ENCODE peak calls at places on chromosome 7, in six cellular contexts. One of them, this sample, is unnamed. For H3K4me1, the result is how much of the 10 kb centered on the place peaks cover.

GRCh38 chr7:73647725-73648592 is 19.7 kb upstream of the VPS37D start:
- DNase-seq in fibroblast of lung: no peak
- DNase-seq in NT2/D1: no peak
- DNase-seq in mesendoderm: no peak
- DNase-seq in H1: peak
- DNase-seq in neuronal stem cell: no peak
- DNase-seq in this sample: peak

GRCh38 chr7:84017653-84018052 is 176.9 kb downstream of the SEMA3A start:
- DNase-seq in fibroblast of lung: no peak
- DNase-seq in NT2/D1: no peak
- DNase-seq in mesendoderm: no peak
- DNase-seq in H1: no peak
- DNase-seq in neuronal stem cell: no peak
- DNase-seq in this sample: no peak

GRCh38 chr7:130865408-130866236 is 131.6 kb upstream of the KLF14 start:
- DNase-seq in fibroblast of lung: no peak
- DNase-seq in NT2/D1: peak
- DNase-seq in mesendoderm: peak
- DNase-seq in H1: no peak
- DNase-seq in neuronal stem cell: no peak
- DNase-seq in this sample: no peak

GRCh38 chr7:44100458-44101303 is 3.5 kb upstream of the AEBP1 start:
- DNase-seq in fibroblast of lung: peak
- DNase-seq in NT2/D1: no peak
- DNase-seq in mesendoderm: no peak
- DNase-seq in H1: no peak
- DNase-seq in neuronal stem cell: no peak
- DNase-seq in this sample: peak

GRCh38 chr7:158633055-158633956 is 45.7 kb upstream of the PTPRN2 start:
- DNase-seq in fibroblast of lung: no peak
- DNase-seq in NT2/D1: no peak
- DNase-seq in mesendoderm: no peak
- DNase-seq in H1: peak
- DNase-seq in neuronal stem cell: no peak
- DNase-seq in this sample: no peak

GRCh38 chr7:134660961-134661376 is 14.3 kb downstream of the BPGM start:
- DNase-seq in fibroblast of lung: peak
- DNase-seq in NT2/D1: no peak
- DNase-seq in mesendoderm: no peak
- DNase-seq in H1: no peak
- DNase-seq in neuronal stem cell: no peak
- DNase-seq in this sample: peak

GRCh38 chr7:153886506-153887391 is 165.4 kb upstream of the DPP6 start:
- DNase-seq in fibroblast of lung: no peak
- DNase-seq in NT2/D1: peak
- DNase-seq in mesendoderm: peak
- DNase-seq in H1: peak
- DNase-seq in neuronal stem cell: peak
- DNase-seq in this sample: no peak

GRCh38 chr7:133934262-133934973 is 192.7 kb upstream of the LRGUK start:
- DNase-seq in fibroblast of lung: no peak
- DNase-seq in NT2/D1: no peak
- DNase-seq in mesendoderm: peak
- DNase-seq in H1: no peak
- DNase-seq in neuronal stem cell: no peak
- DNase-seq in this sample: no peak

GRCh38 chr7:19834566-19834965 is 61.1 kb upstream of the TMEM196 start:
- DNase-seq in fibroblast of lung: no peak
- DNase-seq in NT2/D1: no peak
- DNase-seq in mesendoderm: peak
- DNase-seq in H1: no peak
- DNase-seq in neuronal stem cell: no peak
- DNase-seq in this sample: no peak

GRCh38 chr7:51229106-51229537 is 87.5 kb downstream of the COBL start:
- DNase-seq in fibroblast of lung: no peak
- DNase-seq in NT2/D1: no peak
- DNase-seq in mesendoderm: no peak
- DNase-seq in H1: no peak
- DNase-seq in neuronal stem cell: no peak
- DNase-seq in this sample: no peak

GRCh38 chr7:127794135-127794534 is 142.1 kb downstream of the SND1 start:
- DNase-seq in fibroblast of lung: no peak
- DNase-seq in NT2/D1: no peak
- DNase-seq in mesendoderm: no peak
- DNase-seq in H1: no peak
- DNase-seq in neuronal stem cell: no peak
- DNase-seq in this sample: no peak

GRCh38 chr7:33921216-33921938 is 16.0 kb downstream of the BMPER start:
- DNase-seq in fibroblast of lung: peak
- DNase-seq in NT2/D1: no peak
- DNase-seq in mesendoderm: no peak
- DNase-seq in H1: no peak
- DNase-seq in neuronal stem cell: no peak
- DNase-seq in this sample: no peak

GRCh38 chr7:80740778-80741545 is 102.5 kb downstream of the CD36 start:
- DNase-seq in fibroblast of lung: peak
- DNase-seq in NT2/D1: no peak
- DNase-seq in mesendoderm: no peak
- DNase-seq in H1: no peak
- DNase-seq in neuronal stem cell: no peak
- DNase-seq in this sample: peak

GRCh38 chr7:53315986-53316385 is 280.6 kb downstream of the POM121L12 start:
- DNase-seq in fibroblast of lung: no peak
- DNase-seq in NT2/D1: no peak
- DNase-seq in mesendoderm: peak
- DNase-seq in H1: no peak
- DNase-seq in neuronal stem cell: no peak
- DNase-seq in this sample: no peak

GRCh38 chr7:158410720-158411119 is 176.9 kb downstream of the PTPRN2 start:
- DNase-seq in fibroblast of lung: no peak
- DNase-seq in NT2/D1: no peak
- DNase-seq in mesendoderm: no peak
- DNase-seq in H1: no peak
- DNase-seq in neuronal stem cell: no peak
- DNase-seq in this sample: no peak

GRCh38 chr7:50869108-50869716 is 86.5 kb upstream of the GRB10 start:
- DNase-seq in fibroblast of lung: peak
- DNase-seq in NT2/D1: no peak
- DNase-seq in mesendoderm: no peak
- DNase-seq in H1: no peak
- DNase-seq in neuronal stem cell: no peak
- DNase-seq in this sample: peak

DNA sequence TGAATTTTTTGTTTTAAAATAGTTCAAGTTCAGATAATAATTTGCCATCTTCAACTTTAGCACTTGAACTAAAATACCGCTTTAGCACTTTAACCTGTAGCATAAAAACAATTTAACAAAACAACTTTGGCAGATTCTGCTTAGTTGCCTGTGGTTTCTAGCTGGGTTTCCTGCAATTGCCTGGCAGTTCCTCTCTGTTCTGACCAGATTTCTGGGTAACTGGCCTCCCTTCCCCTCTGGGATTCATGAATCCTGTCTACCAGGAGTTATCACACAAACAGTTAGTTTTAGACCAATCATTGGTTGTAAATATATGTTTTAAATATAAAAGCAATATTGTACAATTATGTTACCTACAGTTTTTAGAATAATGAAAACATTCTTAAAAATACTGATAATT is 89.8 kb upstream of the HDAC9 start:
- DNase-seq in fibroblast of lung: no peak
- DNase-seq in NT2/D1: no peak
- DNase-seq in mesendoderm: no peak
- DNase-seq in H1: no peak
- DNase-seq in neuronal stem cell: no peak
- DNase-seq in this sample: no peak
- H3K4me1 ChIP-seq in fibroblast of lung: under half
- H3K4me1 ChIP-seq in NT2/D1: under half
- H3K4me1 ChIP-seq in mesendoderm: under half
- H3K4me1 ChIP-seq in H1: under half
- H3K4me1 ChIP-seq in neuronal stem cell: under half
- H3K4me1 ChIP-seq in this sample: under half

DNA sequence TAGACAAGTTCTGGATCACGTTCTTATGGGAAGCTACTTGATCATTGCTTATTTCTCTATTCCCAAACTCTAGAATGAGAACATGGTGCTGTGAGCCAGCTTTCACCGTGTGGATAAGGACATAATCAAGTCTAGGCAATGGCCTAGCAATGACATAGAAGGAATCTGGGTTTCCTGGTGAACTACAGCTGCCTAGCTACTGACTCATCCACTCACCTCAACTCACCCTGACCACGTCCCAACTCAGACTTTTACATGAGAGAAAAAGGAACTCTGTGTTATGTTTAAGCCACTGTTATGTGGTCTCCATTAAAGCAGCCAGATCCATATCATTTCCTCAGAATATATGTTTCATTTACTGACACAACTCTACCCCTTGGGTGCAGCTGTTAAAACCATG is 18.8 kb upstream of the MET start:
- DNase-seq in fibroblast of lung: peak
- DNase-seq in NT2/D1: peak
- DNase-seq in mesendoderm: peak
- DNase-seq in H1: no peak
- DNase-seq in neuronal stem cell: no peak
- DNase-seq in this sample: peak
- H3K4me3 ChIP-seq in fibroblast of lung: no peak
- H3K4me3 ChIP-seq in NT2/D1: no peak
- H3K4me3 ChIP-seq in mesendoderm: no peak
- H3K4me3 ChIP-seq in H1: no peak
- H3K4me3 ChIP-seq in neuronal stem cell: no peak
- H3K4me3 ChIP-seq in this sample: no peak

GRCh38 chr7:142441074-142441403 is 183.2 kb upstream of the PRSS58 start:
- DNase-seq in fibroblast of lung: no peak
- DNase-seq in NT2/D1: no peak
- DNase-seq in mesendoderm: peak
- DNase-seq in H1: no peak
- DNase-seq in neuronal stem cell: no peak
- DNase-seq in this sample: no peak
- H3K9ac ChIP-seq in fibroblast of lung: no peak
- H3K9ac ChIP-seq in NT2/D1: no peak
- H3K9ac ChIP-seq in mesendoderm: no peak
- H3K9ac ChIP-seq in H1: no peak
- H3K9ac ChIP-seq in neuronal stem cell: no peak
- H3K9ac ChIP-seq in this sample: no peak

GRCh38 chr7:39623312-39624201 is at the start of gene RALA:
- DNase-seq in fibroblast of lung: peak
- DNase-seq in NT2/D1: peak
- DNase-seq in mesendoderm: peak
- DNase-seq in H1: peak
- DNase-seq in neuronal stem cell: peak
- DNase-seq in this sample: peak
- H3K4me1 ChIP-seq in fibroblast of lung: under half
- H3K4me1 ChIP-seq in NT2/D1: under half
- H3K4me1 ChIP-seq in mesendoderm: under half
- H3K4me1 ChIP-seq in H1: under half
- H3K4me1 ChIP-seq in neuronal stem cell: under half
- H3K4me1 ChIP-seq in this sample: half or more

GRCh38 chr7:76997381-76998262 is 34.5 kb downstream of the SPDYE17 start:
- DNase-seq in fibroblast of lung: no peak
- DNase-seq in NT2/D1: no peak
- DNase-seq in mesendoderm: no peak
- DNase-seq in H1: peak
- DNase-seq in neuronal stem cell: no peak
- DNase-seq in this sample: no peak

GRCh38 chr7:76998263-76998666 is 33.9 kb downstream of the SPDYE17 start:
- DNase-seq in fibroblast of lung: no peak
- DNase-seq in NT2/D1: no peak
- DNase-seq in mesendoderm: no peak
- DNase-seq in H1: no peak
- DNase-seq in neuronal stem cell: no peak
- DNase-seq in this sample: no peak
- H3K4me3 ChIP-seq in fibroblast of lung: no peak
- H3K4me3 ChIP-seq in NT2/D1: no peak
- H3K4me3 ChIP-seq in mesendoderm: no peak
- H3K4me3 ChIP-seq in H1: no peak
- H3K4me3 ChIP-seq in neuronal stem cell: no peak
- H3K4me3 ChIP-seq in this sample: no peak

GRCh38 chr7:26155531-26156375 is 3.8 kb downstream of the NFE2L3 start:
- DNase-seq in fibroblast of lung: peak
- DNase-seq in NT2/D1: no peak
- DNase-seq in mesendoderm: peak
- DNase-seq in H1: no peak
- DNase-seq in neuronal stem cell: no peak
- DNase-seq in this sample: peak

GRCh38 chr7:26151953-26152781 is at the start of gene NFE2L3:
- DNase-seq in fibroblast of lung: peak
- DNase-seq in NT2/D1: peak
- DNase-seq in mesendoderm: peak
- DNase-seq in H1: peak
- DNase-seq in neuronal stem cell: peak
- DNase-seq in this sample: peak

GRCh38 chr7:26153246-26153822 is 1.3 kb downstream of the NFE2L3 start:
- DNase-seq in fibroblast of lung: peak
- DNase-seq in NT2/D1: peak
- DNase-seq in mesendoderm: peak
- DNase-seq in H1: peak
- DNase-seq in neuronal stem cell: no peak
- DNase-seq in this sample: no peak

GRCh38 chr7:26151650-26151952 is 397 bp upstream of the NFE2L3 start:
- DNase-seq in fibroblast of lung: no peak
- DNase-seq in NT2/D1: no peak
- DNase-seq in mesendoderm: no peak
- DNase-seq in H1: no peak
- DNase-seq in neuronal stem cell: no peak
- DNase-seq in this sample: no peak

DNA sequence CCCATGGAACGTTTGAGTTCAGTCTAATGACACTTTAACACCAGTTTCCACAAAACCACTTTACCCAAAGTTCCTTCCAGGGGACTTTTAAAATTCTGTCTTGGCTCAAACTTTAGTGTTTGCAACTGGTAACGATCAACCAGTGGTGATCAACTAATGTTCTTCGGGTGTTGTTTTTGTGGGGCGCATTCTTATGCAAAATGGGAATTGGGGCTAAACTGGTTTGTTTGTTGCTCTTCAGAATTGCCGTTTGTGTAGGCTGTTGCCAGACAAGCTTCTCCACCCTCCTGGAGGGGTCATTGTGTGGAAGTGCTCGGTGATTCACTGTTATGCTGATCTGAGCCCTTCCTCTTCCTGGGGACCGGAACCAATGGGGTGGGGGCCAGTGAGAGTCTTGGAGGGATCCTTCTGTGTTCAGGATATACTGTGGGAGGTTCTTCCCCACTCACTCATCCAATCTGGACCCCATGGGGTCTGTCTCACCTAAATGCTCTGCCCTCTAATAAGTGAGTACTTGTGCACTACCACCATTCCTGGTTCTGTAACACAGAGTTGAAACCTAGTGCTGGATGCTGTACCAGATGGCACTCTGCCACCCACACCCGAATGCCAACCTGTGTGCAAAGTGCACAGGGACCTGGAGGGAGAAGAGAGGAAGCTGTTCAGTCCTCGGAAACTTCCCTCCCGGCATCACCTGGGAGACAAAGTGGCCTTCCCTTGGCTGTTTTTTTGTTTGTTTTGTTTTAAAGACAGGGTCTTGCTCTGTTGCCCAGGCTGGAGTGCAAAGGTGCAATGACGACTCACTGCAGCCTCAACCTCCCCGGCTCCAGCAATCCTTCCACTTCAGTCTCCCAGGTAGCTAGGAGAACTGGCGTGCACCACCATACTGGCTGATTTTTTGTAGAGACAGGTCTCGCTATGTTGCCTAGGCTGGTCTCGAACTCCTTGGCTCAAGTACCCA is 2.1 kb downstream of the NFE2L3 start:
- DNase-seq in fibroblast of lung: peak
- DNase-seq in NT2/D1: peak
- DNase-seq in mesendoderm: peak
- DNase-seq in H1: peak
- DNase-seq in neuronal stem cell: no peak
- DNase-seq in this sample: no peak
- H3K9ac ChIP-seq in fibroblast of lung: no peak
- H3K9ac ChIP-seq in NT2/D1: peak
- H3K9ac ChIP-seq in mesendoderm: peak
- H3K9ac ChIP-seq in H1: peak
- H3K9ac ChIP-seq in neuronal stem cell: no peak
- H3K9ac ChIP-seq in this sample: no peak

This sample was measured in adipocyte.